ENCODE peak calls at places on chromosomes 3 and 15, in four cellular contexts. Z is H4, T is GM03348, F is NCI-H1105. L is an unnamed sample.

GRCh38 chr3:159559771-159560170 is 428.9 kb upstream of the IL12A start:
- DNase-seq in Z (no peak), T (no peak), F (no peak), L (no peak)

GRCh38 chr3:11845661-11846060 is 1.0 kb downstream of the TAMM41 start:
- DNase-seq in Z (no peak), T (no peak), F (no peak), L (no peak)

GRCh38 chr3:36904641-36905040 is 40.2 kb downstream of the TRANK1 start:
- DNase-seq in Z (no peak), T (peak), F (no peak), L (no peak)

GRCh38 chr15:61227269-61228024 is 1.7 kb downstream of the RORA start:
- DNase-seq in Z (peak), T (peak), F (peak), L (peak)

GRCh38 chr3:105137911-105138310 is 228.8 kb upstream of the ALCAM start:
- DNase-seq in Z (no peak), T (no peak), F (no peak), L (no peak)

GRCh38 chr3:48695113-48695753 is 9.5 kb upstream of the NCKIPSD start:
- DNase-seq in Z (peak), T (peak), F (no peak), L (no peak)

GRCh38 chr3:135646873-135647272 is 318.7 kb upstream of the PPP2R3A start:
- DNase-seq in Z (no peak), T (no peak), F (no peak), L (no peak)

GRCh38 chr3:55524565-55525244 is 37.6 kb upstream of the WNT5A start:
- DNase-seq in Z (no peak), T (peak), F (no peak), L (no peak)

GRCh38 chr3:89578253-89578529 is 470.8 kb downstream of the EPHA3 start:
- DNase-seq in Z (no peak), T (no peak), F (no peak), L (peak)

GRCh38 chr15:35624881-35625280 is 78.9 kb upstream of the DPH6 start:
- DNase-seq in Z (peak), T (peak), F (no peak), L (no peak)

GRCh38 chr15:50355980-50356379 is 982 bp upstream of the GABPB1 start:
- DNase-seq in Z (no peak), T (no peak), F (no peak), L (no peak)

GRCh38 chr15:76384409-76384808 is 47.8 kb downstream of the ISL2 start:
- DNase-seq in Z (no peak), T (no peak), F (no peak), L (no peak)

GRCh38 chr3:186772886-186773417 is 10.4 kb upstream of the EIF4A2 start:
- DNase-seq in Z (no peak), T (peak), F (no peak), L (no peak)

GRCh38 chr15:33766329-33766728 is 202.0 kb upstream of the CHRM5 start:
- DNase-seq in Z (no peak), T (peak), F (no peak), L (no peak)

GRCh38 chr15:63826513-63826912 is 7.2 kb downstream of the HERC1 start:
- DNase-seq in Z (no peak), T (no peak), F (no peak), L (no peak)

GRCh38 chr3:184234671-184235380 is 5.4 kb downstream of the VWA5B2 start:
- DNase-seq in Z (no peak), T (no peak), F (no peak), L (no peak)

GRCh38 chr3:190554197-190554596 is 40.3 kb downstream of the IL1RAP start:
- DNase-seq in Z (no peak), T (no peak), F (no peak), L (no peak)